ENCODE peak calls at places on chromosomes 5 and 9, in nine cellular contexts. E, M, Q, U, K, X, N, S and R are unnamed samples.

GRCh38 chr9:88418715-88419540 is 30.7 kb downstream of the SPIN1 start:
- DNase-seq in E (no peak), M (no peak), Q (peak), U (no peak), K (peak), X (no peak), N (no peak), S (no peak), R (peak)

GRCh38 chr9:110088099-110088498 is 119.9 kb downstream of the C9orf152 start:
- DNase-seq in E (no peak), M (no peak), Q (peak), U (no peak), K (peak), X (no peak), N (no peak), S (no peak), R (peak)

GRCh38 chr9:36980148-36980974 is 53.7 kb downstream of the PAX5 start:
- DNase-seq in E (no peak), M (no peak), Q (peak), U (no peak), K (peak), X (no peak), N (no peak), S (no peak), R (no peak)

GRCh38 chr9:21778300-21778699 is 24.1 kb upstream of the MTAP start:
- DNase-seq in E (no peak), M (no peak), Q (no peak), U (no peak), K (no peak), X (no peak), N (no peak), S (no peak), R (peak)

GRCh38 chr5:113089653-113090335 is 113.2 kb downstream of the DCP2 start:
- DNase-seq in E (no peak), M (no peak), Q (no peak), U (no peak), K (no peak), X (no peak), N (no peak), S (no peak), R (peak)

GRCh38 chr5:97131139-97131710 is 11.2 kb downstream of the LIX1 start:
- DNase-seq in E (no peak), M (no peak), Q (no peak), U (no peak), K (no peak), X (no peak), N (no peak), S (no peak), R (peak)

GRCh38 chr9:129712595-129713524 is 40.0 kb downstream of the PTGES start:
- DNase-seq in E (no peak), M (no peak), Q (no peak), U (no peak), K (no peak), X (no peak), N (no peak), S (no peak), R (peak)

GRCh38 chr5:161105563-161105962 is 253.6 kb upstream of the ATP10B start:
- DNase-seq in E (no peak), M (no peak), Q (no peak), U (no peak), K (no peak), X (peak), N (no peak), S (no peak), R (peak)

GRCh38 chr5:153792305-153792704 is 246.4 kb downstream of the FAM114A2 start:
- DNase-seq in E (no peak), M (no peak), Q (no peak), U (no peak), K (no peak), X (no peak), N (no peak), S (no peak), R (no peak)

GRCh38 chr9:37309136-37309535 is 113.4 kb upstream of the GRHPR start:
- DNase-seq in E (no peak), M (no peak), Q (peak), U (peak), K (peak), X (no peak), N (no peak), S (no peak), R (peak)

GRCh38 chr9:137721479-137721878 is 102.7 kb downstream of the EHMT1 start:
- DNase-seq in E (no peak), M (no peak), Q (no peak), U (no peak), K (no peak), X (no peak), N (no peak), S (no peak), R (no peak)

GRCh38 chr9:26157411-26157810 is 479.2 kb upstream of the TUSC1 start:
- DNase-seq in E (no peak), M (no peak), Q (no peak), U (no peak), K (peak), X (no peak), N (no peak), S (no peak), R (no peak)

GRCh38 chr5:83837261-83837894 is 116.7 kb upstream of the HAPLN1 start:
- DNase-seq in E (no peak), M (no peak), Q (no peak), U (no peak), K (no peak), X (no peak), N (no peak), S (no peak), R (peak)

GRCh38 chr5:28927559-28928326 is 1889.4 kb upstream of the CDH9 start:
- DNase-seq in E (no peak), M (no peak), Q (peak), U (no peak), K (no peak), X (no peak), N (no peak), S (no peak), R (no peak)

GRCh38 chr9:7223981-7224380 is 466.2 kb downstream of the KDM4C start:
- DNase-seq in E (no peak), M (no peak), Q (no peak), U (no peak), K (no peak), X (no peak), N (no peak), S (no peak), R (peak)

DNA sequence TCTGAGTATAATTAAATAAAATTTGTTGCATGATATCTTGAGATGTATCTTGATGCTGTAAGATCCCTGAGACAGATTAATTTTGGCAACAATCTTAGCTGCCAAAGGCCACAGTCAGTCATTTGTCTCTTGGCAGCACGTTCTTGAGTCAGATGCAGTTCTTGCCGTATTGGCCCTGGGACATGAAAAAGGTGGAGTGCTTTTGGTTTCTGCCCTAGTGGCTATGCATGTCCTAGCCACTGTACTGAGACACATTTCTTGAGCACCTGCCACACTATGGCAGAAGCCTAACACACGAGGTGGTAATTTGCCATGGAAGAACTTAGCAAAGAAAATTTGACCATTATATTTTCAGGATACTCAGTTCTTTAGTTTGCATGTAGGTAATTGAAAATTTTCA is 45.0 kb upstream of the PHF2 start:
- DNase-seq in E (no peak), M (no peak), Q (peak), U (no peak), K (no peak), X (no peak), N (no peak), S (no peak), R (peak)
- TF ChIP-seq CTCF in E (no peak), M (no peak), Q (no peak), U (peak), K (no peak), X (peak), N (no peak), S (peak), R (peak)

GRCh38 chr5:139141841-139142240 is 56.3 kb downstream of the SIL1 start:
- DNase-seq in E (peak), M (no peak), Q (no peak), U (peak), K (no peak), X (peak), N (no peak), S (no peak), R (peak)

GRCh38 chr5:139138790-139139189 is 59.4 kb downstream of the SIL1 start:
- DNase-seq in E (peak), M (no peak), Q (no peak), U (no peak), K (peak), X (no peak), N (no peak), S (peak), R (peak)

GRCh38 chr5:139141410-139141809 is 56.8 kb downstream of the SIL1 start:
- DNase-seq in E (no peak), M (no peak), Q (no peak), U (no peak), K (no peak), X (no peak), N (no peak), S (no peak), R (peak)

GRCh38 chr5:139138109-139138508 is 60.1 kb downstream of the SIL1 start:
- DNase-seq in E (no peak), M (no peak), Q (no peak), U (no peak), K (no peak), X (no peak), N (no peak), S (no peak), R (no peak)

DNA sequence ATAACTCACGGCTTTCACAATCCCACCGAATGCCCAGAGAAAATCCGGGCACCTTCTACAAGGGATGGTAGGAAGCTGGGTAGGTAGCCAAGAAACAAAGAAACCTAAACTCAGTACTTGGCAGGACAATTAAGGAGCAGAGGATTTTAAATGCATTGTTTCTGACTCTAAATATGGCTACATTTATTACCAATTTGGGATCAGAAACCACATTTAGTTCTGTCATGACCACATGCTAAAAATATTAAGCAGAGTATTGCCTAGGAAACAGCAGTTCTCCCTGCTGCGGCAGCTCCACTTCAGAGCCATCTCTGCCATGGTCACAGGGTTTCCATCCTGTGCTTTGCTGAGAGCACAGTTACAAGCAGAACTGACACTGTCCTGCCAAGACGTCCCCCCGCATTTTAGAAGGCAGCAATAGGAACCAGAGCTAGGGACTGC is 57.5 kb downstream of the SIL1 start:
- DNase-seq in E (no peak), M (no peak), Q (no peak), U (no peak), K (peak), X (no peak), N (no peak), S (no peak), R (peak)
- H3K4me3 ChIP-seq in E (no peak), M (no peak), Q (no peak), U (no peak), K (no peak), X (no peak), N (no peak), S (no peak), R (no peak)

DNA sequence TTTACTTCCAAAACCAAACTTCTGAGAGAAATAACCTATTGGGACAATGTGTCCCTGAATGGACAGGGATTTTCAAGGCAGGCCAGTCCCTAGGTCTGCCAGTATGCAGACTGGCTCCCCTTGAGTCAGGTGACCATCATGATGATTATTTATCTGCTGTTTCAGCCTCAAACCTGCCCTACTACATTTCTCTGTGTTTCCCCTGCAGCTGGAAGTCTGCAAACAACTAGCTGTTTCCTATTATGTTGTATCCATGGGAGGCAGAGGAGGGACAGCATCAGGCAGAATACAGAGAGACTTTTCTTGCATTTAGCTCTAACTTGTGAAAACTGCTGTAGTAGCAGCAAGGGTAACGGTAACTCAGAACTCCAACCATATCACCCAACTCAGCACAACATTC is 36.2 kb upstream of the IFNK start:
- DNase-seq in E (no peak), M (no peak), Q (no peak), U (no peak), K (no peak), X (no peak), N (no peak), S (no peak), R (no peak)
- TF ChIP-seq CTCF in E (no peak), M (no peak), Q (no peak), U (no peak), K (no peak), X (no peak), N (peak), S (no peak), R (no peak)

DNA sequence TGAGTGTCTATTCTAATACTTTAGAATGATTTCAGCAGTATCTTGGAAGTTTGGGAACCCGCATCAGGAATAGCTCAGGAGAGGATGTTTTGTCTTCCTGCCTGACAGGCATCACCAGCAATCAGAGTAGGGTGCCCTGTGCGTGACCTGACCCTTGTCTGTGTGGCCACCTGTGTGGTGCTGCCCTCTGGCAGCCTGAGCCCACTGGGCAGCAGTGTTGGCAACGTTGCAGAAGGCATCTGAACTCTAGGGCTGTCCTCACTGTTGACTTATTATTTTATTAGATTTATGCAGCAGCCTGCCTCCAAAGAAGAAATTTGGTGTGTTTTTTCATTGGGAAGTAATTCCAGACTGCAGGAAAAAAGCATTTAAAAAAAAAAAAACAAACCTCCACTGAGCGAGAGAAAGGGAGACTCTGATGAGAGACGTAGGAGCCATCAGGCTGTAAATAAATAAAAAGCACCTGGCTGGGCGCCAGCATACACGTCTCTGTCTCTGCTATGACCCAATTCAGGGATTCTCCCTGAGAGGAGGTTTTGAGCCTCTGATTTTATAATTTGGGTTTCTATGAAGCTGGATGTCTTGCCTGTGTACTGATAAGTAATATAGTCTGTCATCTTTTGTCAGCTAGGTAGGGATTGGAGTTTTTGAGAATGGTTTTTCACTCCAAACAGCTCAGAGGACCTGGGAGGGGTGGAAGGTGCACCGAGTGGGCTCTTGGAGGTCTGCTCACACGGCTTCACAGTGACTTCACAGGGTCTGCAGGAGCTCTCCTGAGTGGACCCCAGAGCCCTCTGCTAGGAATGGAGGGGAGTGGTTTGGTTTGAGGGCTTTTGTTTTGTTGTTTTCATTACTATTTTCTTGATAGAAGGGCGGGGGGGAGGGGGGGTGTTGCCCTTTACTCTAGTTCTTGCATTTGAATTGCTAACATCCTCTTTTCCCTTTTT is 48.9 kb downstream of the FAM78A start:
- DNase-seq in E (no peak), M (no peak), Q (peak), U (peak), K (no peak), X (no peak), N (no peak), S (peak), R (peak)
- H3K4me3 ChIP-seq in E (no peak), M (no peak), Q (no peak), U (no peak), K (no peak), X (no peak), N (no peak), S (peak), R (no peak)

GRCh38 chr5:33999986-34000385 is 7.9 kb downstream of the AMACR start:
- DNase-seq in E (no peak), M (no peak), Q (no peak), U (no peak), K (no peak), X (no peak), N (no peak), S (no peak), R (no peak)

GRCh38 chr5:33992864-33993263 is 8.4 kb upstream of the SLC45A2 start:
- DNase-seq in E (no peak), M (no peak), Q (no peak), U (no peak), K (no peak), X (no peak), N (no peak), S (no peak), R (no peak)

GRCh38 chr5:33997331-33997983 is 10.4 kb downstream of the AMACR start:
- DNase-seq in E (peak), M (no peak), Q (peak), U (peak), K (peak), X (peak), N (no peak), S (peak), R (peak)

GRCh38 chr5:33994845-33995244 is 10.4 kb upstream of the SLC45A2 start:
- DNase-seq in E (no peak), M (no peak), Q (no peak), U (no peak), K (no peak), X (no peak), N (no peak), S (no peak), R (peak)
- TF ChIP-seq CTCF in E (no peak), M (peak), Q (no peak), U (no peak), K (no peak), X (no peak), N (no peak), S (no peak), R (peak)

DNA sequence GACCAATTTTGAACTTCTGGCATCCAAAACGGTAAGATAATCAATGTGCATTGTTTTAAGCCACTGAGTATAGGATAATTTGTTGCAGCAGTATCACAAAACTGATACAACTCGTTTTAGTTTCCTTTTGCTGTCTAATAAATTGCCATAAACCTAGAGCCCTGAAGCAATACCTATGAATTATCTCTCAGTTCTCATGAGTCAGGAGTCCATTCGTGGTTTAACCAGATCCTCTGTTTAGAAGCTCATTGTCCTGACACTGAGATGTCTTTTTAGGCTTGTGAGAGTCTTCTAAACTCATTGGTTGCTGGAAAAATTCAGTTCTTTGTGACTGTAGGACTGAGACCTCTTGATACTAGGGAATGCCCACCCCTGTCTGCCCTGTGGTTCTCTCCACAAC is 262.9 kb downstream of the SEMA5A start:
- DNase-seq in E (no peak), M (no peak), Q (no peak), U (no peak), K (no peak), X (no peak), N (no peak), S (no peak), R (peak)
- H3K4me3 ChIP-seq in E (no peak), M (no peak), Q (no peak), U (no peak), K (no peak), X (no peak), N (no peak), S (no peak), R (no peak)

GRCh38 chr9:5799314-5799713 is 33.6 kb downstream of the ERMP1 start:
- DNase-seq in E (no peak), M (no peak), Q (peak), U (no peak), K (no peak), X (no peak), N (no peak), S (no peak), R (peak)
- TF ChIP-seq CTCF in E (peak), M (peak), Q (peak), U (peak), K (peak), X (peak), N (peak), S (peak), R (peak)

GRCh38 chr5:56148453-56148971 is 84.6 kb downstream of the ANKRD55 start:
- DNase-seq in E (no peak), M (peak), Q (no peak), U (peak), K (peak), X (no peak), N (peak), S (no peak), R (no peak)
- H3K4me3 ChIP-seq in E (no peak), M (no peak), Q (no peak), U (no peak), K (no peak), X (no peak), N (no peak), S (no peak), R (no peak)

GRCh38 chr5:122286547-122286946 is 25.5 kb upstream of the SNCAIP start:
- DNase-seq in E (no peak), M (no peak), Q (no peak), U (no peak), K (no peak), X (no peak), N (no peak), S (no peak), R (no peak)
- TF ChIP-seq CTCF in E (no peak), M (no peak), Q (no peak), U (no peak), K (no peak), X (no peak), N (no peak), S (no peak), R (no peak)